ENCODE peak calls at places on chromosomes 3 and 15, in ten cellular contexts. Q, S, Z, V, K, T, C, R, E and N are unnamed samples.

GRCh38 chr3:72177075-72178050 is 392.4 kb upstream of the PROK2 start:
- DNase-seq in Q (peak; percentile 75), S (peak; percentile 32), Z (no peak), V (peak; percentile 58), K (peak; percentile 73), T (peak; percentile 35), C (peak; percentile 33), R (no peak), E (no peak), N (peak; percentile 28)

GRCh38 chr15:78340243-78341056 is at the start of gene CRABP1:
- DNase-seq in Q (no peak), S (no peak), Z (no peak), V (no peak), K (no peak), T (no peak), C (no peak), R (no peak), E (peak; percentile 54), N (no peak)

GRCh38 chr3:36871379-36872126 is 73.3 kb downstream of the TRANK1 start:
- DNase-seq in Q (no peak), S (no peak), Z (no peak), V (no peak), K (no peak), T (no peak), C (no peak), R (no peak), E (no peak), N (no peak)

GRCh38 chr3:39143051-39143885 is 10.1 kb downstream of the CSRNP1 start:
- DNase-seq in Q (no peak), S (no peak), Z (no peak), V (no peak), K (no peak), T (no peak), C (no peak), R (no peak), E (peak; percentile 56), N (no peak)

GRCh38 chr15:48285329-48286214 is 45.7 kb upstream of the DUT start:
- DNase-seq in Q (peak; percentile 89), S (peak; percentile 73), Z (peak; percentile 47), V (peak; percentile 92), K (peak; percentile 84), T (no peak), C (peak; percentile 91), R (peak; percentile 43), E (no peak), N (peak; percentile 79)

GRCh38 chr3:115961390-115961789 is 338.1 kb downstream of the GAP43 start:
- DNase-seq in Q (no peak), S (no peak), Z (no peak), V (peak; percentile 5), K (no peak), T (no peak), C (no peak), R (no peak), E (no peak), N (no peak)

GRCh38 chr3:118412503-118412902 is 622.1 kb downstream of the IGSF11 start:
- DNase-seq in Q (no peak), S (no peak), Z (no peak), V (no peak), K (no peak), T (no peak), C (no peak), R (no peak), E (no peak), N (no peak)

GRCh38 chr15:85318048-85318731 is 62.2 kb upstream of the AKAP13 start:
- DNase-seq in Q (no peak), S (peak; percentile 84), Z (peak; percentile 85), V (peak; percentile 94), K (peak; percentile 80), T (no peak), C (peak; percentile 91), R (peak; percentile 43), E (no peak), N (peak; percentile 81)

GRCh38 chr3:27684302-27684701 is 37.8 kb downstream of the EOMES start:
- DNase-seq in Q (no peak), S (no peak), Z (no peak), V (no peak), K (no peak), T (no peak), C (no peak), R (no peak), E (no peak), N (no peak)

GRCh38 chr3:86221601-86222000 is 769.3 kb downstream of the VGLL3 start:
- DNase-seq in Q (no peak), S (no peak), Z (no peak), V (no peak), K (no peak), T (no peak), C (no peak), R (no peak), E (no peak), N (no peak)

GRCh38 chr3:113254171-113254947 is 43.0 kb downstream of the BOC start:
- DNase-seq in Q (no peak), S (peak; percentile 16), Z (no peak), V (no peak), K (peak; percentile 38), T (no peak), C (no peak), R (no peak), E (no peak), N (no peak)

GRCh38 chr3:101925564-101925963 is 76.2 kb downstream of the NFKBIZ start:
- DNase-seq in Q (no peak), S (no peak), Z (no peak), V (no peak), K (no peak), T (no peak), C (no peak), R (no peak), E (no peak), N (no peak)

GRCh38 chr15:69762373-69763148 is 309.9 kb downstream of the RPLP1 start:
- DNase-seq in Q (no peak), S (peak; percentile 54), Z (no peak), V (peak; percentile 13), K (peak; percentile 60), T (no peak), C (no peak), R (no peak), E (no peak), N (no peak)

GRCh38 chr3:16665282-16665741 is 60.1 kb upstream of the DAZL start:
- DNase-seq in Q (no peak), S (peak; percentile 83), Z (no peak), V (peak; percentile 78), K (peak; percentile 60), T (no peak), C (peak; percentile 59), R (peak; percentile 34), E (no peak), N (peak; percentile 64)

GRCh38 chr3:193768069-193768391 is 175.0 kb downstream of the OPA1 start:
- DNase-seq in Q (no peak), S (no peak), Z (no peak), V (peak; percentile 77), K (peak; percentile 52), T (no peak), C (peak; percentile 24), R (no peak), E (no peak), N (no peak)
- TF ChIP-seq CTCF in Q (no peak), S (no peak), Z (no peak), V (no peak), K (no peak), T (no peak), C (no peak), R (no peak), E (no peak), N (no peak)

GRCh38 chr3:57981483-57982087 is 26.6 kb upstream of the FLNB start:
- DNase-seq in Q (no peak), S (peak; percentile 63), Z (no peak), V (peak; percentile 25), K (no peak), T (no peak), C (no peak), R (no peak), E (no peak), N (no peak)

GRCh38 chr3:57974796-57975388 is 33.3 kb upstream of the FLNB start:
- DNase-seq in Q (no peak), S (peak; percentile 26), Z (peak; percentile 87), V (peak; percentile 93), K (peak; percentile 95), T (no peak), C (peak; percentile 97), R (peak; percentile 63), E (no peak), N (no peak)

GRCh38 chr3:57973715-57974477 is 34.3 kb upstream of the FLNB start:
- DNase-seq in Q (no peak), S (no peak), Z (no peak), V (no peak), K (no peak), T (no peak), C (no peak), R (no peak), E (no peak), N (no peak)

GRCh38 chr3:57980416-57980815 is 27.8 kb upstream of the FLNB start:
- DNase-seq in Q (no peak), S (peak; percentile 51), Z (no peak), V (no peak), K (no peak), T (no peak), C (no peak), R (no peak), E (no peak), N (no peak)

GRCh38 chr3:57977755-57978715 is 30.2 kb upstream of the FLNB start:
- DNase-seq in Q (no peak), S (no peak), Z (no peak), V (no peak), K (no peak), T (no peak), C (no peak), R (peak; percentile 81), E (no peak), N (peak; percentile 83)
- H3K4me3 ChIP-seq in Q (no peak overlapping the region), S (no peak overlapping the region), Z (no peak overlapping the region), V (no peak overlapping the region), K (no peak overlapping the region), T (no peak overlapping the region), C (no peak overlapping the region), R (no peak overlapping the region), E (no peak overlapping the region), N (no peak overlapping the region)

GRCh38 chr15:63461230-63461629 is 43.2 kb upstream of the USP3 start:
- DNase-seq in Q (peak; percentile 27), S (no peak), Z (no peak), V (no peak), K (peak; percentile 31), T (no peak), C (no peak), R (no peak), E (no peak), N (no peak)
- TF ChIP-seq CTCF in Q (no peak), S (no peak), Z (no peak), V (peak; percentile 21), K (peak; percentile 28), T (no peak), C (peak; percentile 64), R (no peak), E (no peak), N (no peak)

DNA sequence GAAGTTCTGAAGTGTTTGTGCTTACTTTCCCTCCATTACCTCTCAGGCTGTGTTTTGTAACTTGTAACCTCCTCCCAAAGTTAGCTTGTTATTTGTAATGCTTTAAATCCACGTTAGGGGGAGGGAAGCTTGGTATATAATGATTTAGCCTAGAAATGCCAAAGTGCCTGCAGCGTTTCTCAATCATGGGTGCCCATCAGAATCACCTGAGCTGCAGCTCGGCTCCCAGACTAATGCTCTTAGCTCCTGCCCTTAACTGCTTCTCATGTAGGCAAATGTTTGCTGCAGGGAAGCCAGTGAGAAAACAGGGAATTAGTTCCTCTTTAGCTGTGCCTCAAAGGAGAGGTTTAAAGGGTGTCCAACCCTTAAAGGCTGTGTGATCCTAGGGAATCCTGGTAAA is 219.2 kb upstream of the NAALADL2 start:
- DNase-seq in Q (no peak), S (no peak), Z (no peak), V (no peak), K (no peak), T (no peak), C (no peak), R (no peak), E (no peak), N (no peak)
- H3K4me3 ChIP-seq in Q (no peak overlapping the region), S (no peak overlapping the region), Z (no peak overlapping the region), V (no peak overlapping the region), K (no peak overlapping the region), T (no peak overlapping the region), C (no peak overlapping the region), R (no peak overlapping the region), E (no peak overlapping the region), N (no peak overlapping the region)